ENCODE peak calls at places on chromosomes 3 and 15, in four cellular contexts. One of them, this sample, is unnamed.

GRCh38 chr3:101936419-101937331 is 87.4 kb downstream of the NFKBIZ start:
- DNase-seq in RWPE1: peak
- DNase-seq in HCEC 1CT: peak
- DNase-seq in iris pigment epithelial cell: peak
- DNase-seq in this sample: peak

GRCh38 chr15:47688573-47689086 is 28.7 kb upstream of the SEMA6D start:
- DNase-seq in iris pigment epithelial cell: peak
- DNase-seq in HCEC 1CT: peak
- DNase-seq in RWPE1: peak
- DNase-seq in this sample: peak

GRCh38 chr3:123388050-123388449 is 60.8 kb downstream of the ADCY5 start:
- DNase-seq in iris pigment epithelial cell: no peak
- DNase-seq in RWPE1: no peak
- DNase-seq in HCEC 1CT: no peak
- DNase-seq in this sample: no peak

GRCh38 chr15:64092864-64093626 is 593 bp downstream of the CIAO2A start:
- DNase-seq in iris pigment epithelial cell: peak
- DNase-seq in RWPE1: peak
- DNase-seq in HCEC 1CT: peak
- DNase-seq in this sample: peak

GRCh38 chr3:184005981-184006507 is 11.6 kb downstream of the ABCC5 start:
- DNase-seq in HCEC 1CT: peak
- DNase-seq in iris pigment epithelial cell: peak
- DNase-seq in RWPE1: peak
- DNase-seq in this sample: peak

GRCh38 chr3:153209596-153209995 is 47.6 kb downstream of the RAP2B start:
- DNase-seq in iris pigment epithelial cell: peak
- DNase-seq in RWPE1: peak
- DNase-seq in HCEC 1CT: peak
- DNase-seq in this sample: peak

GRCh38 chr3:56702487-56703315 is 19.6 kb upstream of the TASOR start:
- DNase-seq in iris pigment epithelial cell: peak
- DNase-seq in HCEC 1CT: peak
- DNase-seq in RWPE1: peak
- DNase-seq in this sample: peak

GRCh38 chr3:49119439-49119838 is 1.2 kb downstream of the USP19 start:
- DNase-seq in HCEC 1CT: no peak
- DNase-seq in RWPE1: no peak
- DNase-seq in iris pigment epithelial cell: peak
- DNase-seq in this sample: peak

GRCh38 chr15:69744421-69745162 is 292.0 kb downstream of the RPLP1 start:
- DNase-seq in RWPE1: no peak
- DNase-seq in HCEC 1CT: no peak
- DNase-seq in iris pigment epithelial cell: no peak
- DNase-seq in this sample: no peak

GRCh38 chr3:53739926-53740325 is 106.3 kb downstream of the CHDH start:
- DNase-seq in RWPE1: no peak
- DNase-seq in HCEC 1CT: no peak
- DNase-seq in iris pigment epithelial cell: no peak
- DNase-seq in this sample: no peak

GRCh38 chr15:41801850-41802455 is 25.9 kb upstream of the JMJD7 start:
- DNase-seq in iris pigment epithelial cell: peak
- DNase-seq in RWPE1: no peak
- DNase-seq in HCEC 1CT: peak
- DNase-seq in this sample: no peak

GRCh38 chr3:176914764-176915163 is 282.5 kb downstream of the TBL1XR1 start:
- DNase-seq in RWPE1: peak
- DNase-seq in iris pigment epithelial cell: no peak
- DNase-seq in HCEC 1CT: no peak
- DNase-seq in this sample: no peak

GRCh38 chr3:146241523-146242240 is 9.2 kb downstream of the PLSCR4 start:
- DNase-seq in HCEC 1CT: no peak
- DNase-seq in iris pigment epithelial cell: peak
- DNase-seq in RWPE1: no peak
- DNase-seq in this sample: no peak

GRCh38 chr15:26773917-26774316 is 1.1 kb upstream of the GABRB3 start:
- DNase-seq in iris pigment epithelial cell: no peak
- DNase-seq in HCEC 1CT: no peak
- DNase-seq in RWPE1: no peak
- DNase-seq in this sample: no peak

GRCh38 chr3:64908292-64908691 is 220.5 kb upstream of the ADAMTS9 start:
- DNase-seq in HCEC 1CT: no peak
- DNase-seq in iris pigment epithelial cell: peak
- DNase-seq in RWPE1: peak
- DNase-seq in this sample: peak

GRCh38 chr15:37138586-37138985 is 38.2 kb upstream of the MEIS2 start:
- DNase-seq in iris pigment epithelial cell: no peak
- DNase-seq in HCEC 1CT: no peak
- DNase-seq in RWPE1: no peak
- DNase-seq in this sample: no peak

GRCh38 chr3:171615742-171616141 is 155.5 kb upstream of the TNIK start:
- DNase-seq in iris pigment epithelial cell: peak
- DNase-seq in RWPE1: no peak
- DNase-seq in HCEC 1CT: no peak
- DNase-seq in this sample: no peak

GRCh38 chr15:78316211-78317077 is 17.0 kb upstream of the SKIC8 start:
- DNase-seq in iris pigment epithelial cell: no peak
- DNase-seq in RWPE1: no peak
- DNase-seq in HCEC 1CT: no peak
- DNase-seq in this sample: no peak

GRCh38 chr15:91348812-91349500 is 248.9 kb downstream of the SV2B start:
- DNase-seq in RWPE1: no peak
- DNase-seq in iris pigment epithelial cell: peak
- DNase-seq in HCEC 1CT: peak
- DNase-seq in this sample: no peak

GRCh38 chr3:179247289-179248020 is 3.5 kb downstream of the KCNMB3 start:
- DNase-seq in HCEC 1CT: no peak
- DNase-seq in RWPE1: no peak
- DNase-seq in iris pigment epithelial cell: no peak
- DNase-seq in this sample: no peak

GRCh38 chr15:52225230-52225629 is 34.0 kb upstream of the GNB5 start:
- DNase-seq in iris pigment epithelial cell: no peak
- DNase-seq in RWPE1: no peak
- DNase-seq in HCEC 1CT: no peak
- DNase-seq in this sample: no peak

GRCh38 chr3:80682235-80682634 is 914.4 kb upstream of the ROBO1 start:
- DNase-seq in HCEC 1CT: no peak
- DNase-seq in RWPE1: no peak
- DNase-seq in iris pigment epithelial cell: no peak
- DNase-seq in this sample: no peak

GRCh38 chr3:169759256-169759655 is 5.6 kb downstream of the TERC start:
- DNase-seq in RWPE1: peak
- DNase-seq in iris pigment epithelial cell: peak
- DNase-seq in HCEC 1CT: peak
- DNase-seq in this sample: no peak

GRCh38 chr3:54837964-54838363 is 89.9 kb downstream of the LRTM1 start:
- DNase-seq in iris pigment epithelial cell: peak
- DNase-seq in HCEC 1CT: peak
- DNase-seq in RWPE1: no peak
- DNase-seq in this sample: peak

GRCh38 chr3:100600181-100601042 is 9.0 kb upstream of the ADGRG7 start:
- DNase-seq in iris pigment epithelial cell: no peak
- DNase-seq in HCEC 1CT: no peak
- DNase-seq in RWPE1: peak
- DNase-seq in this sample: no peak

GRCh38 chr15:33124275-33124674 is 70.2 kb downstream of the FMN1 start:
- DNase-seq in HCEC 1CT: no peak
- DNase-seq in iris pigment epithelial cell: no peak
- DNase-seq in RWPE1: no peak
- DNase-seq in this sample: no peak

GRCh38 chr15:59353994-59354951 is 18.4 kb downstream of the MYO1E start:
- DNase-seq in iris pigment epithelial cell: no peak
- DNase-seq in HCEC 1CT: no peak
- DNase-seq in RWPE1: no peak
- DNase-seq in this sample: no peak

GRCh38 chr15:85693277-85693676 is 101.4 kb downstream of the KLHL25 start:
- DNase-seq in HCEC 1CT: no peak
- DNase-seq in RWPE1: no peak
- DNase-seq in iris pigment epithelial cell: no peak
- DNase-seq in this sample: no peak

GRCh38 chr15:98803228-98804056 is 155.1 kb downstream of the IGF1R start:
- DNase-seq in iris pigment epithelial cell: peak
- DNase-seq in RWPE1: peak
- DNase-seq in HCEC 1CT: peak
- DNase-seq in this sample: peak

GRCh38 chr15:101445562-101446526 is 43.7 kb downstream of the PCSK6 start:
- DNase-seq in iris pigment epithelial cell: peak
- DNase-seq in HCEC 1CT: peak
- DNase-seq in RWPE1: peak
- DNase-seq in this sample: peak

GRCh38 chr15:27124287-27124830 is 153.4 kb downstream of the GABRG3 start:
- DNase-seq in RWPE1: no peak
- DNase-seq in iris pigment epithelial cell: no peak
- DNase-seq in HCEC 1CT: no peak
- DNase-seq in this sample: no peak

GRCh38 chr3:46098319-46098761 is 71.1 kb upstream of the XCR1 start:
- DNase-seq in HCEC 1CT: peak
- DNase-seq in RWPE1: no peak
- DNase-seq in iris pigment epithelial cell: peak
- DNase-seq in this sample: peak

GRCh38 chr3:21718161-21718765 is 32.7 kb downstream of the ZNF385D start:
- DNase-seq in HCEC 1CT: no peak
- DNase-seq in RWPE1: peak
- DNase-seq in iris pigment epithelial cell: peak
- DNase-seq in this sample: peak

GRCh38 chr3:52490938-52491526 is 4.1 kb upstream of the STAB1 start:
- DNase-seq in HCEC 1CT: no peak
- DNase-seq in RWPE1: no peak
- DNase-seq in iris pigment epithelial cell: peak
- DNase-seq in this sample: peak